ENCODE peak calls at places on chromosomes 1 and 21, in five cellular contexts. L is memory B cell, T is type B pancreatic cell, I is HEK293T, W is fibroblast of the conjunctiva. S is an unnamed sample.

GRCh38 chr1:19262047-19262446 is 10.4 kb downstream of the MRTO4 start:
- DNase-seq in L (no peak), T (no peak), I (no peak), W (no peak), S (no peak)

GRCh38 chr21:46096997-46097825 is 701 bp upstream of the COL6A2 start:
- DNase-seq in L (no peak), T (peak), I (no peak), W (no peak), S (no peak)

GRCh38 chr1:116986531-116987255 is 14.9 kb upstream of the CD101 start:
- DNase-seq in L (no peak), T (no peak), I (no peak), W (no peak), S (no peak)

GRCh38 chr21:45001134-45002095 is 61.6 kb downstream of the SLX9 start:
- DNase-seq in L (no peak), T (no peak), I (no peak), W (peak), S (no peak)

GRCh38 chr1:107648071-107648470 is 316.9 kb downstream of the VAV3 start:
- DNase-seq in L (no peak), T (no peak), I (no peak), W (peak), S (no peak)

GRCh38 chr1:242245255-242245654 is 246.4 kb upstream of the MAP1LC3C start:
- DNase-seq in L (no peak), T (no peak), I (no peak), W (no peak), S (no peak)

GRCh38 chr1:23593042-23593521 is 33.8 kb upstream of the ID3 start:
- DNase-seq in L (no peak), T (no peak), I (no peak), W (no peak), S (no peak)

GRCh38 chr1:55298167-55298894 is 83.2 kb upstream of the USP24 start:
- DNase-seq in L (no peak), T (no peak), I (no peak), W (no peak), S (no peak)

GRCh38 chr1:100793661-100794060 is 74.1 kb downstream of the VCAM1 start:
- DNase-seq in L (no peak), T (no peak), I (no peak), W (no peak), S (no peak)

GRCh38 chr1:168455764-168456163 is 88.0 kb downstream of the XCL2 start:
- DNase-seq in L (no peak), T (no peak), I (no peak), W (no peak), S (no peak)

GRCh38 chr1:51234721-51235425 is 1.2 kb upstream of the RNF11 start:
- DNase-seq in L (peak), T (no peak), I (no peak), W (no peak), S (peak)

GRCh38 chr1:145879775-145880174 is 5.9 kb downstream of the ANKRD35 start:
- DNase-seq in L (no peak), T (no peak), I (no peak), W (no peak), S (no peak)

GRCh38 chr21:40151611-40152010 is 284.4 kb downstream of the PCP4 start:
- DNase-seq in L (no peak), T (no peak), I (no peak), W (no peak), S (no peak)

GRCh38 chr1:17189632-17190525 is 15.0 kb upstream of the PADI1 start:
- DNase-seq in L (no peak), T (peak), I (no peak), W (peak), S (no peak)

GRCh38 chr1:32465541-32466002 is 700 bp downstream of the ZBTB8B start:
- DNase-seq in L (peak), T (no peak), I (no peak), W (no peak), S (no peak)

GRCh38 chr1:94045465-94046056 is 75.4 kb downstream of the ABCA4 start:
- DNase-seq in L (peak), T (peak), I (peak), W (peak), S (peak)